ENCODE peak calls at places on chromosomes 2 and 18, in seven cellular contexts. One of them, this sample, is unnamed.

GRCh38 chr18:62899534-62899933 is 184.2 kb downstream of the PHLPP1 start:
- DNase-seq in fibroblast of mammary gland: no peak
- DNase-seq in adrenal gland: no peak
- DNase-seq in dorsolateral prefrontal cortex: no peak
- DNase-seq in fibroblast of lung: no peak
- DNase-seq in left lung: no peak
- DNase-seq in mucosa of descending colon: no peak
- DNase-seq in this sample: no peak

GRCh38 chr18:50128506-50129271 is 66.3 kb downstream of the MYO5B start:
- DNase-seq in fibroblast of mammary gland: no peak
- DNase-seq in adrenal gland: no peak
- DNase-seq in dorsolateral prefrontal cortex: no peak
- DNase-seq in fibroblast of lung: no peak
- DNase-seq in left lung: no peak
- DNase-seq in mucosa of descending colon: peak
- DNase-seq in this sample: no peak

GRCh38 chr18:3321133-3321812 is 59.3 kb downstream of the MYL12B start:
- DNase-seq in fibroblast of mammary gland: peak
- DNase-seq in adrenal gland: peak
- DNase-seq in dorsolateral prefrontal cortex: no peak
- DNase-seq in fibroblast of lung: peak
- DNase-seq in left lung: no peak
- DNase-seq in mucosa of descending colon: no peak
- DNase-seq in this sample: no peak

GRCh38 chr18:10661333-10661732 is 135.5 kb downstream of the NAPG start:
- DNase-seq in fibroblast of mammary gland: peak
- DNase-seq in adrenal gland: peak
- DNase-seq in dorsolateral prefrontal cortex: no peak
- DNase-seq in fibroblast of lung: peak
- DNase-seq in left lung: no peak
- DNase-seq in mucosa of descending colon: no peak
- DNase-seq in this sample: no peak

GRCh38 chr2:143697744-143698143 is 568.5 kb downstream of the ARHGAP15 start:
- DNase-seq in fibroblast of mammary gland: no peak
- DNase-seq in adrenal gland: no peak
- DNase-seq in dorsolateral prefrontal cortex: no peak
- DNase-seq in fibroblast of lung: no peak
- DNase-seq in left lung: no peak
- DNase-seq in mucosa of descending colon: no peak
- DNase-seq in this sample: no peak

GRCh38 chr2:17918789-17919188 is 40.3 kb downstream of the KCNS3 start:
- DNase-seq in fibroblast of mammary gland: no peak
- DNase-seq in adrenal gland: no peak
- DNase-seq in dorsolateral prefrontal cortex: no peak
- DNase-seq in fibroblast of lung: no peak
- DNase-seq in left lung: no peak
- DNase-seq in mucosa of descending colon: no peak
- DNase-seq in this sample: no peak

GRCh38 chr2:23600336-23600735 is 215.4 kb downstream of the KLHL29 start:
- DNase-seq in fibroblast of mammary gland: peak
- DNase-seq in adrenal gland: no peak
- DNase-seq in dorsolateral prefrontal cortex: peak
- DNase-seq in fibroblast of lung: peak
- DNase-seq in left lung: no peak
- DNase-seq in mucosa of descending colon: no peak
- DNase-seq in this sample: no peak

GRCh38 chr2:29113027-29113686 is 2.1 kb upstream of the CLIP4 start:
- DNase-seq in fibroblast of mammary gland: peak
- DNase-seq in adrenal gland: no peak
- DNase-seq in dorsolateral prefrontal cortex: no peak
- DNase-seq in fibroblast of lung: peak
- DNase-seq in left lung: no peak
- DNase-seq in mucosa of descending colon: no peak
- DNase-seq in this sample: no peak

GRCh38 chr18:74303936-74304335 is 11.7 kb upstream of the C18orf63 start:
- DNase-seq in fibroblast of mammary gland: peak
- DNase-seq in adrenal gland: no peak
- DNase-seq in dorsolateral prefrontal cortex: no peak
- DNase-seq in fibroblast of lung: peak
- DNase-seq in left lung: no peak
- DNase-seq in mucosa of descending colon: no peak
- DNase-seq in this sample: no peak

GRCh38 chr2:241393524-241394196 is 37.6 kb downstream of the FARP2 start:
- DNase-seq in fibroblast of mammary gland: no peak
- DNase-seq in adrenal gland: no peak
- DNase-seq in dorsolateral prefrontal cortex: no peak
- DNase-seq in fibroblast of lung: no peak
- DNase-seq in left lung: no peak
- DNase-seq in mucosa of descending colon: no peak
- DNase-seq in this sample: no peak

GRCh38 chr2:152740743-152741328 is 22.4 kb downstream of the ARL6IP6 start:
- DNase-seq in fibroblast of mammary gland: peak
- DNase-seq in adrenal gland: no peak
- DNase-seq in dorsolateral prefrontal cortex: no peak
- DNase-seq in fibroblast of lung: peak
- DNase-seq in left lung: no peak
- DNase-seq in mucosa of descending colon: no peak
- DNase-seq in this sample: no peak

GRCh38 chr2:205293559-205293958 is 388.7 kb upstream of the NRP2 start:
- DNase-seq in fibroblast of mammary gland: no peak
- DNase-seq in adrenal gland: no peak
- DNase-seq in dorsolateral prefrontal cortex: no peak
- DNase-seq in fibroblast of lung: no peak
- DNase-seq in left lung: no peak
- DNase-seq in mucosa of descending colon: no peak
- DNase-seq in this sample: no peak

GRCh38 chr2:215751200-215751910 is 262.0 kb downstream of the MREG start:
- DNase-seq in fibroblast of mammary gland: peak
- DNase-seq in adrenal gland: no peak
- DNase-seq in dorsolateral prefrontal cortex: no peak
- DNase-seq in fibroblast of lung: peak
- DNase-seq in left lung: no peak
- DNase-seq in mucosa of descending colon: no peak
- DNase-seq in this sample: no peak

GRCh38 chr18:77086034-77086433 is 46.5 kb downstream of the MBP start:
- DNase-seq in fibroblast of mammary gland: peak
- DNase-seq in adrenal gland: no peak
- DNase-seq in dorsolateral prefrontal cortex: no peak
- DNase-seq in fibroblast of lung: peak
- DNase-seq in left lung: no peak
- DNase-seq in mucosa of descending colon: no peak
- DNase-seq in this sample: no peak

GRCh38 chr18:11115268-11115667 is 34.1 kb downstream of the PIEZO2 start:
- DNase-seq in fibroblast of mammary gland: no peak
- DNase-seq in adrenal gland: no peak
- DNase-seq in dorsolateral prefrontal cortex: no peak
- DNase-seq in fibroblast of lung: peak
- DNase-seq in left lung: no peak
- DNase-seq in mucosa of descending colon: no peak
- DNase-seq in this sample: no peak

GRCh38 chr2:135473567-135473966 is 57.5 kb downstream of the ZRANB3 start:
- DNase-seq in fibroblast of mammary gland: peak
- DNase-seq in adrenal gland: peak
- DNase-seq in dorsolateral prefrontal cortex: no peak
- DNase-seq in fibroblast of lung: peak
- DNase-seq in left lung: no peak
- DNase-seq in mucosa of descending colon: peak
- DNase-seq in this sample: no peak

GRCh38 chr2:118973542-118973951 is 31.6 kb downstream of the MARCO start:
- DNase-seq in fibroblast of mammary gland: peak
- DNase-seq in adrenal gland: peak
- DNase-seq in dorsolateral prefrontal cortex: no peak
- DNase-seq in fibroblast of lung: peak
- DNase-seq in left lung: no peak
- DNase-seq in mucosa of descending colon: no peak
- DNase-seq in this sample: no peak

GRCh38 chr2:69615969-69616368 is 27.6 kb downstream of the AAK1 start:
- DNase-seq in fibroblast of mammary gland: no peak
- DNase-seq in adrenal gland: no peak
- DNase-seq in dorsolateral prefrontal cortex: no peak
- DNase-seq in fibroblast of lung: no peak
- DNase-seq in left lung: no peak
- DNase-seq in mucosa of descending colon: no peak
- DNase-seq in this sample: no peak

GRCh38 chr2:25168256-25169072 is at the start of gene POMC:
- DNase-seq in fibroblast of mammary gland: peak
- DNase-seq in adrenal gland: peak
- DNase-seq in dorsolateral prefrontal cortex: no peak
- DNase-seq in fibroblast of lung: peak
- DNase-seq in left lung: no peak
- DNase-seq in mucosa of descending colon: no peak
- DNase-seq in this sample: peak

GRCh38 chr2:100381240-100381639 is 36.2 kb downstream of the CHST10 start:
- DNase-seq in fibroblast of mammary gland: peak
- DNase-seq in adrenal gland: peak
- DNase-seq in dorsolateral prefrontal cortex: peak
- DNase-seq in fibroblast of lung: peak
- DNase-seq in left lung: no peak
- DNase-seq in mucosa of descending colon: peak
- DNase-seq in this sample: peak
- TF ChIP-seq CTCF in fibroblast of mammary gland: peak
- TF ChIP-seq CTCF in adrenal gland: peak
- TF ChIP-seq CTCF in dorsolateral prefrontal cortex: peak
- TF ChIP-seq CTCF in fibroblast of lung: peak
- TF ChIP-seq CTCF in left lung: peak
- TF ChIP-seq CTCF in mucosa of descending colon: peak
- TF ChIP-seq CTCF in this sample: peak

GRCh38 chr2:30692829-30693265 is 114.4 kb downstream of the CAPN13 start:
- DNase-seq in fibroblast of mammary gland: no peak
- DNase-seq in adrenal gland: no peak
- DNase-seq in dorsolateral prefrontal cortex: no peak
- DNase-seq in fibroblast of lung: no peak
- DNase-seq in left lung: no peak
- DNase-seq in mucosa of descending colon: no peak
- DNase-seq in this sample: no peak

GRCh38 chr2:30693821-30694281 is 113.4 kb downstream of the CAPN13 start:
- DNase-seq in fibroblast of mammary gland: no peak
- DNase-seq in adrenal gland: no peak
- DNase-seq in dorsolateral prefrontal cortex: no peak
- DNase-seq in fibroblast of lung: no peak
- DNase-seq in left lung: no peak
- DNase-seq in mucosa of descending colon: no peak
- DNase-seq in this sample: no peak

GRCh38 chr2:30691091-30691947 is 115.9 kb downstream of the CAPN13 start:
- DNase-seq in fibroblast of mammary gland: no peak
- DNase-seq in adrenal gland: no peak
- DNase-seq in dorsolateral prefrontal cortex: no peak
- DNase-seq in fibroblast of lung: no peak
- DNase-seq in left lung: no peak
- DNase-seq in mucosa of descending colon: no peak
- DNase-seq in this sample: no peak

GRCh38 chr2:30690126-30690561 is 117.1 kb downstream of the CAPN13 start:
- DNase-seq in fibroblast of mammary gland: no peak
- DNase-seq in adrenal gland: no peak
- DNase-seq in dorsolateral prefrontal cortex: no peak
- DNase-seq in fibroblast of lung: no peak
- DNase-seq in left lung: no peak
- DNase-seq in mucosa of descending colon: no peak
- DNase-seq in this sample: no peak

GRCh38 chr2:30691948-30692828 is 115.1 kb downstream of the CAPN13 start:
- DNase-seq in fibroblast of mammary gland: peak
- DNase-seq in adrenal gland: no peak
- DNase-seq in dorsolateral prefrontal cortex: no peak
- DNase-seq in fibroblast of lung: no peak
- DNase-seq in left lung: no peak
- DNase-seq in mucosa of descending colon: no peak
- DNase-seq in this sample: no peak
- TF ChIP-seq CTCF in fibroblast of mammary gland: peak
- TF ChIP-seq CTCF in adrenal gland: peak
- TF ChIP-seq CTCF in dorsolateral prefrontal cortex: no peak
- TF ChIP-seq CTCF in fibroblast of lung: peak
- TF ChIP-seq CTCF in left lung: no peak
- TF ChIP-seq CTCF in mucosa of descending colon: no peak
- TF ChIP-seq CTCF in this sample: no peak

GRCh38 chr2:218230882-218231281 is 13.9 kb downstream of the ARPC2 start:
- DNase-seq in fibroblast of mammary gland: peak
- DNase-seq in adrenal gland: no peak
- DNase-seq in dorsolateral prefrontal cortex: no peak
- DNase-seq in fibroblast of lung: peak
- DNase-seq in left lung: no peak
- DNase-seq in mucosa of descending colon: peak
- DNase-seq in this sample: no peak
- TF ChIP-seq CTCF in fibroblast of mammary gland: peak
- TF ChIP-seq CTCF in adrenal gland: peak
- TF ChIP-seq CTCF in dorsolateral prefrontal cortex: no peak
- TF ChIP-seq CTCF in fibroblast of lung: peak
- TF ChIP-seq CTCF in left lung: peak
- TF ChIP-seq CTCF in mucosa of descending colon: peak
- TF ChIP-seq CTCF in this sample: peak

GRCh38 chr2:150095361-150095760 is 392.1 kb downstream of the RND3 start:
- DNase-seq in fibroblast of mammary gland: no peak
- DNase-seq in adrenal gland: no peak
- DNase-seq in dorsolateral prefrontal cortex: no peak
- DNase-seq in fibroblast of lung: no peak
- DNase-seq in left lung: no peak
- DNase-seq in mucosa of descending colon: no peak
- DNase-seq in this sample: no peak

GRCh38 chr2:150100311-150100710 is 387.2 kb downstream of the RND3 start:
- DNase-seq in fibroblast of mammary gland: no peak
- DNase-seq in adrenal gland: no peak
- DNase-seq in dorsolateral prefrontal cortex: peak
- DNase-seq in fibroblast of lung: no peak
- DNase-seq in left lung: no peak
- DNase-seq in mucosa of descending colon: no peak
- DNase-seq in this sample: no peak

GRCh38 chr2:150099805-150100204 is 387.7 kb downstream of the RND3 start:
- DNase-seq in fibroblast of mammary gland: no peak
- DNase-seq in adrenal gland: no peak
- DNase-seq in dorsolateral prefrontal cortex: no peak
- DNase-seq in fibroblast of lung: no peak
- DNase-seq in left lung: no peak
- DNase-seq in mucosa of descending colon: no peak
- DNase-seq in this sample: no peak

GRCh38 chr2:150097402-150097801 is 390.1 kb downstream of the RND3 start:
- DNase-seq in fibroblast of mammary gland: no peak
- DNase-seq in adrenal gland: no peak
- DNase-seq in dorsolateral prefrontal cortex: no peak
- DNase-seq in fibroblast of lung: no peak
- DNase-seq in left lung: no peak
- DNase-seq in mucosa of descending colon: no peak
- DNase-seq in this sample: no peak

DNA sequence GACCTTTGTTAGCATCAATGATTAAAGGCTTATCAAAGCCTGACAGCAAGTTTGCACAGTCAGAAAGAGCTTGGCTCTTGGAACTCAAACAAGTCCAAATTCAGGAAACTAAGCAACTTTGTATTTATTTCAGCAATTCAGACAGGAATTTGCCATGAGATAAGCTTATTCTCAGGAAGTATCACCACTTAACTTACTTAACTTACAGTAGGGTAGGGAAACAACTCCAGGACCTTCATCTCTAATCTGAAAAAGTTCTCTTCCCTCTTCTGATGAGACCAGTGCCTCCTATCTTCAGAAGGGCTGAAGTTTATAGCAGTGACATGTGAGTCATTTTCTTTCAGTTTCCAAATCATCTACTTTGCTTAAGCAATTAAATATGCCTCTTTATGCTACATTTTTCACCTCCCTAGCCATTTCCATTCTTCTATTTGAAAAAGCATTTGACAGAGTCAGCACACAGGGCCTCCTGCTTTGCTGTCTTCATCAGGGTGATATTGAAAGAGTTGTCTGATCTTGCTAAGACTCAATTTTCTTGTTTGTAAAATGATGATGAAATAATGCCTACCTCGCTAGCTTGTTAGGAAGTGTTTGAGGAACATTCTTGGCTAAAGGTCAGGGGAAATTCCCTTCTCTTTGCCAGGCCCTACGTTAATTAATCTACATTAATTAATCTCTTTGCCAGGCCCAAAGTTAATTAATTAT is 389.4 kb downstream of the RND3 start:
- DNase-seq in fibroblast of mammary gland: peak
- DNase-seq in adrenal gland: no peak
- DNase-seq in dorsolateral prefrontal cortex: no peak
- DNase-seq in fibroblast of lung: peak
- DNase-seq in left lung: no peak
- DNase-seq in mucosa of descending colon: no peak
- DNase-seq in this sample: no peak
- TF ChIP-seq CTCF in fibroblast of mammary gland: peak
- TF ChIP-seq CTCF in adrenal gland: peak
- TF ChIP-seq CTCF in dorsolateral prefrontal cortex: no peak
- TF ChIP-seq CTCF in fibroblast of lung: peak
- TF ChIP-seq CTCF in left lung: peak
- TF ChIP-seq CTCF in mucosa of descending colon: no peak
- TF ChIP-seq CTCF in this sample: no peak

This sample was measured in progenitor cell of endocrine pancreas.